ENCODE peak calls at places on chromosomes 1 and 21, in eight cellular contexts. D is endodermal cell; Y is GM13977; N is Peyer's patch; O is fibroblast of the aortic adventitia; R is tibial artery; V is activated CD8-positive, alpha-beta T cell treated with anti-CD3 and anti-CD28 coated beads for 36 hours; Q is GM20000. K is an unnamed sample.

GRCh38 chr1:180155202-180155682 is 573 bp downstream of the QSOX1 start:
- DNase-seq in R (no peak), Q (peak), N (peak), O (peak), Y (no peak), V (peak), D (peak), K (peak)

GRCh38 chr1:230725256-230726012 is 11.5 kb upstream of the AGT start:
- DNase-seq in Y (no peak), Q (no peak), O (no peak), D (no peak), N (no peak), V (no peak), R (no peak), K (no peak)

GRCh38 chr1:196407358-196408041 is 200.7 kb downstream of the KCNT2 start:
- DNase-seq in N (no peak), Q (no peak), R (no peak), V (no peak), D (no peak), Y (no peak), O (peak), K (no peak)

GRCh38 chr1:118302145-118302544 is 117.1 kb upstream of the SPAG17 start:
- DNase-seq in Q (no peak), N (no peak), O (no peak), D (no peak), V (no peak), R (no peak), Y (no peak), K (no peak)

GRCh38 chr1:237065903-237066302 is 23.9 kb downstream of the RYR2 start:
- DNase-seq in Q (no peak), O (no peak), Y (no peak), N (no peak), D (no peak), V (no peak), R (no peak), K (no peak)

GRCh38 chr1:51329443-51330325 is 678 bp downstream of the TTC39A start:
- DNase-seq in R (no peak), Y (no peak), O (no peak), N (peak), D (no peak), Q (peak), V (no peak), K (no peak)

GRCh38 chr1:44855742-44856141 is 12.7 kb upstream of the PTCH2 start:
- DNase-seq in Y (no peak), O (no peak), D (no peak), V (no peak), Q (no peak), N (no peak), R (no peak), K (no peak)

GRCh38 chr1:207990455-207990854 is 79.5 kb upstream of the CD34 start:
- DNase-seq in Q (no peak), Y (no peak), D (peak), O (no peak), N (no peak), R (no peak), V (no peak), K (no peak)

GRCh38 chr1:163083690-163084089 is 14.5 kb downstream of the RGS4 start:
- DNase-seq in Y (no peak), R (no peak), N (no peak), D (no peak), O (no peak), Q (no peak), V (no peak), K (no peak)

GRCh38 chr1:104463126-104463697 is 713.5 kb downstream of the AMY1C start:
- DNase-seq in O (no peak), D (no peak), Y (no peak), N (no peak), R (no peak), V (no peak), Q (no peak), K (no peak)

GRCh38 chr21:38661296-38662223 is 144.2 kb upstream of the ETS2 start:
- DNase-seq in Y (peak), D (peak), V (peak), N (no peak), O (peak), R (peak), Q (peak), K (no peak)

GRCh38 chr1:94602312-94602711 is 60.8 kb upstream of the F3 start:
- DNase-seq in Y (no peak), N (peak), O (no peak), Q (no peak), R (no peak), V (no peak), D (peak), K (no peak)

GRCh38 chr1:110675060-110675791 is 486 bp upstream of the KCNA3 start:
- DNase-seq in O (no peak), Y (no peak), N (no peak), V (no peak), D (peak), Q (no peak), R (no peak), K (no peak)

GRCh38 chr1:29431138-29431537 is 194.8 kb downstream of the PTPRU start:
- DNase-seq in O (no peak), D (no peak), V (no peak), N (no peak), R (peak), Q (no peak), Y (no peak), K (no peak)

GRCh38 chr1:164969256-164969655 is 387.3 kb downstream of the LMX1A start:
- DNase-seq in D (no peak), N (no peak), R (no peak), Y (no peak), Q (no peak), V (no peak), O (no peak), K (no peak)

GRCh38 chr21:46002841-46003574 is 21.4 kb downstream of the COL6A1 start:
- DNase-seq in O (no peak), V (no peak), Q (no peak), R (no peak), D (peak), Y (no peak), N (peak), K (no peak)

GRCh38 chr21:37202221-37202805 is 64.8 kb downstream of the VPS26C start:
- DNase-seq in O (no peak), D (no peak), N (no peak), Q (no peak), V (no peak), R (no peak), Y (no peak), K (no peak)

GRCh38 chr1:151887028-151887427 is 22.3 kb downstream of the THEM4 start:
- DNase-seq in Q (no peak), V (no peak), R (no peak), O (peak), N (no peak), Y (no peak), D (no peak), K (no peak)

GRCh38 chr1:43554444-43554992 is 23.8 kb downstream of the PTPRF start:
- DNase-seq in R (no peak), Y (no peak), O (peak), V (peak), Q (peak), D (peak), N (no peak), K (no peak)

GRCh38 chr1:178645826-178646200 is 79.2 kb upstream of the RALGPS2 start:
- DNase-seq in D (no peak), O (peak), Y (no peak), Q (no peak), N (no peak), V (no peak), R (no peak), K (no peak)

GRCh38 chr1:47881505-47882442 is 115.4 kb downstream of the TRABD2B start:
- DNase-seq in R (peak), N (no peak), Q (no peak), V (no peak), D (no peak), Y (no peak), O (no peak), K (no peak)

GRCh38 chr1:49765034-49765433 is 258.7 kb downstream of the AGBL4 start:
- DNase-seq in Q (no peak), Y (no peak), D (no peak), R (no peak), V (no peak), O (no peak), N (no peak), K (no peak)

GRCh38 chr1:246043556-246043955 is 463.5 kb downstream of the SMYD3 start:
- DNase-seq in Q (no peak), O (no peak), D (no peak), V (no peak), N (no peak), Y (no peak), R (no peak), K (no peak)

DNA sequence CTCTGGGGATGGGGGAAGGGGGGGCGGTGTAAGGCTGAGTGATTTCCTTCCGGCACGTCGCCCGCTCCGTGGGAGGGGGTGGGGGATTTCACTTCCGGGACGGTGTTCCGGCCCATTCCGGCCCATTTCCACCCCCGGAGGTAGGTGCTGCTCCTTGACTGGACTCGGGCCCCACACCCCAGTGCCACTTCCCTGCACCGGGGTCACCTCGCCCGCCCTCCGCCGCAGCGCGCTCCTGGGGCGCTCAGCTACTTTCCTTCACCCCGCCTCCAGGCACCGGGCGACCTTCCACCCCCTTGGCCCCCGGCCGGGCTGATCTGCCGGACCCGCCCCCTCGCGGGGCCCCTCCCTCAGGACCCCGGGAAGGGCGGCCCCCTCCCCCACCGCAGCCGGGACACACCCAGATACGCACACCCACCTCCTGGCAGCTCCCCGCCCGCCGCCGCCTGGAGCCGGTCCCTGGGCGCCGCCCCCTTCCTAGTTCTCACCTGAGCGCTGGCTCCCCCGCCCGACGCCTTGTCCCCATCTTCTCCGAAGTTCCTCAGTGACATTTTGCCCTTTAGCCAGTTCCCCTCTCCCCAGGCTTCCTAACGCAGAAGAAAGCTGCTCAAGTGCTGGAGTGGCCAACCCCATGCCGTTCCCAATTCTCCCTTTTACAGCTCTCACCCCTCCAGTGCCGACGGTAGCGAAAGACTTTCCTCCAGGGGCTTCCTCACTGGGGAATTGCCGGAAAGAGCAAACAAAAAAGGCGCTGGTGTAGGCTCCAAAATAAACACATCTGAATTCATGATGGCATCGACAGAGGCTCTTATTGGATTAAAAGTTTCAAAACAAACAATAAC is at the start of gene ZBTB37:
- DNase-seq in V (peak), Q (peak), O (no peak), D (peak), N (peak), Y (peak), R (no peak), K (peak)
- TF ChIP-seq CTCF in V (no peak), Q (no peak), O (no peak), D (no peak), N (no peak), Y (no peak), R (no peak), K (no peak)

GRCh38 chr1:185679220-185679619 is 55.0 kb upstream of the HMCN1 start:
- DNase-seq in V (no peak), Q (no peak), Y (no peak), N (no peak), R (no peak), D (peak), O (no peak), K (no peak)

GRCh38 chr1:185676969-185677368 is 57.2 kb upstream of the HMCN1 start:
- DNase-seq in D (no peak), Y (no peak), R (no peak), N (no peak), O (no peak), Q (no peak), V (no peak), K (no peak)

GRCh38 chr1:185680453-185680852 is 53.7 kb upstream of the HMCN1 start:
- DNase-seq in O (no peak), V (peak), R (no peak), N (peak), D (no peak), Y (no peak), Q (no peak), K (no peak)

GRCh38 chr1:185681034-185681633 is 53.1 kb upstream of the HMCN1 start:
- DNase-seq in N (peak), D (peak), V (peak), Y (no peak), R (no peak), O (peak), Q (peak), K (no peak)
- TF ChIP-seq CTCF in N (peak), D (peak), V (peak), Y (peak), R (peak), O (peak), Q (peak), K (peak)

GRCh38 chr21:36048357-36048756 is 12.0 kb downstream of the SETD4 start:
- DNase-seq in N (no peak), Y (no peak), D (no peak), V (peak), Q (no peak), R (no peak), O (no peak), K (no peak)
- TF ChIP-seq CTCF in N (no peak), Y (no peak), D (no peak), V (no peak), Q (no peak), R (no peak), O (no peak), K (no peak)

DNA sequence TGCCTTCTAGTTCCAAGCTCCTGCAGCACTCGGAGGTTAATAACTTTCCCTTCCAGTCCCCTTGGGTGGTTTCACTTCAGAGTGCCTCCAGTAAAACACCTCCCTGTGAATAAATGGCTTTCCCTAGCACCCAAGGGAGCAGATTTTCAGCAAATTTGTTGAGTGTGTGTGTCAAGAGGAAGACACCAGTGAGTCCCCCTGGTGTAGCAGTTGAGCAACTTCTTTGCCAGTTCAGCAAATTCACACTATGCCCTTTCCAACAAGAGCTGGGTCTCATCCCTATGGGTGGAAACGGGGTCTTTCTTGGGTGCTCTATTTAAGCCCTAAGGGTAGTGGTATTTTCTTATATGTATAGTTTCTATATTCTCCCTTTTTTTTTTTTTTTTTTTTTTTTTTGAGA is 806 bp upstream of the AADACL4 start:
- DNase-seq in O (no peak), Y (no peak), Q (no peak), R (no peak), V (no peak), N (no peak), D (no peak), K (no peak)
- TF ChIP-seq CTCF in O (no peak), Y (no peak), Q (no peak), R (no peak), V (no peak), N (no peak), D (peak), K (no peak)

GRCh38 chr1:160752926-160753325 is 13.9 kb downstream of the SLAMF7 start:
- DNase-seq in Y (no peak), Q (no peak), D (no peak), R (no peak), V (no peak), O (no peak), N (no peak), K (no peak)
- TF ChIP-seq CTCF in Y (no peak), Q (no peak), D (no peak), R (no peak), V (no peak), O (no peak), N (no peak), K (no peak)

DNA sequence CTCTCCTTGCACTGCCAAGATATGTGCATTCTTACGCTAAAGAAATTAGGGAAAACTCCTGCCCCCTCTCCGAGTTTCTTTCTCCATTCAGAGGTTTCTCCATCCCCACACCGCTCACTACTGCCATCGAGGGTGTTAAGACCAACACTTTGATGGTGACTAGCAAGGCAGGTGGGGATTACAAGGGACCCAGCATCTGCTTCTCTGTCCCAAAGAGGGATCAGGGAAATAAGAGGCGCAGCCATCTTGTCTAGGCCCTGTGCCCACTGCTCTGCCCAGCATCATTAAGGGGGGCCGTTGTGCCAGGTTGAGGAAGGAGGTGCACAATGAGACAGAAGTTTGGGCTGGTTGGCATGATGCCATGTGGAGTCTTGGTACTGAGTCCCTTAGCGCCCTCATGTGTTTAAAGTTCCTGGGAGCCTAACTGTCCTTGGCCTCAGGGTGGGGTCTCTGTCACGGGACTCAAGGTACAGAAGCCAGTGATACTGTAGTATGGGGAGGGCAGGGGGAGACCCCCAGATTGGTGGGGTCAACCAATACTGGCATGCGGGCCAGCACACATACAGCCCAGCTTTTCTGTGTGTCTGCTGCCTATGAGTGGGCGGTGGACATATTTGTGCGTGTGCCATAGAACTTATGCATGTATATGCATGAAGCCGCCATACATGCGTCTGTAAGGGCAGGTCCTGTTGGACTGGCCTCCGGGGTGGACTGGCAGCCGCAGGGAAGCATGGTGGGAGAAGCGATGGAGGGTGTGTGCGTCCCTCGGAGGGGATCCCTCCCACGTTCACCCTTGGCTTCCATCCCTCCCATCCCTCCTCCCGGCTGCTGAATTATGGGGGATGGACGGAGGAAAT is 5.5 kb downstream of the EFNA3 start:
- DNase-seq in Y (no peak), Q (no peak), V (peak), O (peak), N (peak), D (peak), R (no peak), K (no peak)
- TF ChIP-seq CTCF in Y (peak), Q (peak), V (no peak), O (peak), N (no peak), D (no peak), R (no peak), K (no peak)

K was measured in activated B cell treated with CpG ODN at 0.5 μM for 24 hours.